ENCODE peak calls at places on chromosomes 7 and 10, in ten cellular contexts. X is A172; B is activated naive CD4-positive, alpha-beta T cell; T is mucosa of gallbladder; K is stimulated activated CD4-positive, alpha-beta T cell treated with anti-CD3 and anti-CD28 coated beads, Interleukin-15, amount 100 ng/mL, for 24 hours; D is AG10803; J is HT1080; Q is mucosa of descending colon; S is naive B cell; V is brain microvascular endothelial cell. C is an unnamed sample.

GRCh38 chr10:112775347-112775746 is 174.7 kb upstream of the TCF7L2 start:
- DNase-seq in X (no peak), B (no peak), T (no peak), K (no peak), D (peak; percentile 58), J (no peak), Q (no peak), S (no peak), V (no peak), C (no peak)

GRCh38 chr7:40676220-40676619 is 541.4 kb downstream of the SUGCT start:
- DNase-seq in X (no peak), B (no peak), T (no peak), K (no peak), D (no peak), J (no peak), Q (no peak), S (no peak), V (no peak), C (no peak)

GRCh38 chr10:52566471-52567246 is 205.9 kb downstream of the MBL2 start:
- DNase-seq in X (peak; percentile 74), B (no peak), T (no peak), K (no peak), D (peak; percentile 71), J (peak; percentile 42), Q (no peak), S (no peak), V (peak; percentile 58), C (no peak)

GRCh38 chr7:43905954-43906326 is 456 bp downstream of the URGCP start:
- DNase-seq in X (peak; percentile 17), B (no peak), T (peak; percentile 12), K (peak; percentile 39), D (peak; percentile 43), J (peak; percentile 18), Q (peak; percentile 55), S (peak; percentile 9), V (peak; percentile 14), C (peak; percentile 69)

GRCh38 chr7:131952365-131952764 is 395.9 kb upstream of the PODXL start:
- DNase-seq in X (no peak), B (no peak), T (no peak), K (no peak), D (no peak), J (no peak), Q (no peak), S (no peak), V (no peak), C (no peak)

GRCh38 chr10:132748135-132748534 is 37.8 kb downstream of the NKX6-2 start:
- DNase-seq in X (no peak), B (no peak), T (no peak), K (no peak), D (no peak), J (no peak), Q (no peak), S (no peak), V (no peak), C (no peak)

GRCh38 chr7:30019387-30019786 is 7.1 kb downstream of the FKBP14 start:
- DNase-seq in X (no peak), B (no peak), T (no peak), K (no peak), D (no peak), J (no peak), Q (no peak), S (no peak), V (no peak), C (no peak)

GRCh38 chr7:46764100-46764941 is 817.6 kb downstream of the TNS3 start:
- DNase-seq in X (peak; percentile 100), B (no peak), T (peak; percentile 79), K (no peak), D (peak; percentile 96), J (peak; percentile 98), Q (no peak), S (no peak), V (peak; percentile 97), C (no peak)

GRCh38 chr10:43265799-43266721 is 805 bp downstream of the RASGEF1A start:
- DNase-seq in X (no peak), B (no peak), T (no peak), K (peak; percentile 48), D (no peak), J (no peak), Q (peak; percentile 51), S (no peak), V (no peak), C (peak; percentile 54)

GRCh38 chr10:31961264-31961663 is 32.6 kb upstream of the ARHGAP12 start:
- DNase-seq in X (no peak), B (no peak), T (no peak), K (no peak), D (no peak), J (no peak), Q (no peak), S (no peak), V (no peak), C (no peak)

GRCh38 chr10:119483839-119484238 is 58.7 kb downstream of the RGS10 start:
- DNase-seq in X (no peak), B (no peak), T (no peak), K (no peak), D (no peak), J (no peak), Q (no peak), S (no peak), V (no peak), C (no peak)

GRCh38 chr10:46028584-46029570 is 1.5 kb downstream of the NCOA4 start:
- DNase-seq in X (peak; percentile 55), B (no peak), T (peak; percentile 73), K (peak; percentile 36), D (peak; percentile 73), J (peak; percentile 61), Q (no peak), S (peak; percentile 41), V (peak; percentile 73), C (peak; percentile 66)

GRCh38 chr10:116836902-116837513 is 12.3 kb upstream of the ENO4 start:
- DNase-seq in X (no peak), B (no peak), T (no peak), K (no peak), D (no peak), J (no peak), Q (no peak), S (no peak), V (no peak), C (no peak)

GRCh38 chr7:318476-319266 is 28.7 kb downstream of the FOXL3 start:
- DNase-seq in X (no peak), B (no peak), T (peak; percentile 52), K (no peak), D (no peak), J (no peak), Q (peak; percentile 48), S (no peak), V (no peak), C (no peak)

GRCh38 chr10:111137587-111137986 is 60.8 kb downstream of the ADRA2A start:
- DNase-seq in X (no peak), B (no peak), T (peak; percentile 85), K (no peak), D (no peak), J (no peak), Q (no peak), S (no peak), V (no peak), C (no peak)

GRCh38 chr7:51135576-51135975 is 181.0 kb downstream of the COBL start:
- DNase-seq in X (no peak), B (no peak), T (no peak), K (no peak), D (peak; percentile 6), J (no peak), Q (no peak), S (no peak), V (no peak), C (no peak)

GRCh38 chr7:121000091-121000983 is 11.8 kb downstream of the CPED1 start:
- DNase-seq in X (peak; percentile 57), B (no peak), T (no peak), K (no peak), D (no peak), J (peak; percentile 47), Q (no peak), S (no peak), V (peak; percentile 75), C (no peak)

GRCh38 chr7:105245398-105246099 is 143.2 kb downstream of the SRPK2 start:
- DNase-seq in X (no peak), B (no peak), T (no peak), K (no peak), D (no peak), J (no peak), Q (no peak), S (no peak), V (no peak), C (no peak)

GRCh38 chr7:146654048-146654447 is 537.4 kb downstream of the CNTNAP2 start:
- DNase-seq in X (peak; percentile 74), B (no peak), T (no peak), K (no peak), D (no peak), J (peak; percentile 15), Q (no peak), S (no peak), V (peak; percentile 5), C (no peak)

GRCh38 chr10:6095810-6096209 is 7.0 kb downstream of the RBM17 start:
- DNase-seq in X (no peak), B (no peak), T (no peak), K (no peak), D (no peak), J (no peak), Q (no peak), S (no peak), V (no peak), C (no peak)

GRCh38 chr10:121510201-121510771 is 88.0 kb downstream of the FGFR2 start:
- DNase-seq in X (no peak), B (no peak), T (no peak), K (no peak), D (no peak), J (no peak), Q (no peak), S (no peak), V (no peak), C (no peak)

GRCh38 chr7:40749877-40750276 is 615.1 kb downstream of the SUGCT start:
- DNase-seq in X (peak; percentile 39), B (no peak), T (no peak), K (no peak), D (peak; percentile 52), J (no peak), Q (no peak), S (no peak), V (no peak), C (no peak)

C was measured in GM13976.